ENCODE peak calls at places on chromosome 2, in ten cellular contexts. W is GM23338, R is testis, E is SJSA1, F is aorta, M is astrocyte, C is brain microvascular endothelial cell, Z is heart right ventricle, V is GM23248, L is adrenal gland. O is an unnamed sample.

GRCh38 chr2:157627594-157628281 is 926 bp downstream of the ACVR1C start:
- DNase-seq in E (no peak), W (peak; percentile 49), M (peak; percentile 37), V (peak; percentile 38), L (no peak), R (peak; percentile 33), F (no peak), Z (no peak), C (peak; percentile 2), O (peak; percentile 40)

GRCh38 chr2:234679766-234680687 is 183.1 kb upstream of the ARL4C start:
- DNase-seq in L (peak; percentile 90), Z (peak; percentile 57), C (peak; percentile 81), V (peak; percentile 91), F (peak; percentile 89), E (peak; percentile 92), W (no peak), M (peak; percentile 100), R (no peak), O (peak; percentile 88)

GRCh38 chr2:236376566-236377244 is 112.5 kb upstream of the ASB18 start:
- DNase-seq in Z (no peak), F (no peak), V (no peak), M (no peak), E (peak; percentile 1), C (no peak), R (no peak), L (no peak), W (no peak), O (no peak)

GRCh38 chr2:41199320-41199719 is 747.4 kb upstream of the SLC8A1 start:
- DNase-seq in R (no peak), C (no peak), L (no peak), E (no peak), M (no peak), Z (no peak), V (no peak), W (no peak), F (no peak), O (no peak)

GRCh38 chr2:224869601-224870000 is 153.4 kb upstream of the CCDC195 start:
- DNase-seq in F (no peak), C (peak; percentile 90), R (no peak), E (no peak), W (no peak), M (peak; percentile 90), L (no peak), Z (no peak), V (peak; percentile 90), O (peak; percentile 90)

GRCh38 chr2:181680055-181680936 is at the start of gene NEUROD1:
- DNase-seq in M (no peak), E (no peak), F (no peak), Z (no peak), L (no peak), R (no peak), V (no peak), C (no peak), W (peak; percentile 93), O (no peak)

GRCh38 chr2:195411219-195411687 is 245.8 kb upstream of the SLC39A10 start:
- DNase-seq in W (no peak), R (no peak), L (no peak), Z (no peak), V (peak; percentile 70), E (peak; percentile 56), F (no peak), M (peak; percentile 96), C (peak; percentile 46), O (no peak)

GRCh38 chr2:174176898-174177297 is 71.4 kb downstream of the OLA1 start:
- DNase-seq in W (no peak), F (no peak), L (no peak), E (no peak), C (peak; percentile 13), M (peak; percentile 88), Z (no peak), R (no peak), V (peak; percentile 63), O (no peak)

GRCh38 chr2:199977984-199978415 is 22.6 kb downstream of the MAIP1 start:
- DNase-seq in V (peak; percentile 81), W (no peak), C (peak; percentile 52), F (no peak), R (no peak), L (no peak), Z (no peak), M (peak; percentile 54), E (no peak), O (peak; percentile 74)

GRCh38 chr2:158403237-158403636 is 53.3 kb downstream of the CCDC148 start:
- DNase-seq in F (no peak), C (no peak), M (peak; percentile 10), R (no peak), W (no peak), E (no peak), Z (no peak), L (no peak), V (no peak), O (no peak)

GRCh38 chr2:28420717-28421116 is 28.1 kb downstream of the FOSL2 start:
- DNase-seq in L (no peak), R (no peak), M (no peak), Z (no peak), C (no peak), F (peak; percentile 43), E (no peak), W (no peak), V (no peak), O (no peak)

GRCh38 chr2:152815634-152816257 is 97.3 kb downstream of the ARL6IP6 start:
- DNase-seq in E (no peak), F (no peak), M (peak; percentile 16), V (no peak), C (no peak), R (no peak), W (no peak), Z (no peak), L (no peak), O (no peak)

GRCh38 chr2:137837830-137838229 is 126.4 kb upstream of the HNMT start:
- DNase-seq in F (no peak), R (no peak), Z (no peak), V (no peak), C (no peak), E (no peak), L (no peak), W (no peak), M (no peak), O (no peak)

GRCh38 chr2:8627019-8627691 is 54.7 kb upstream of the ID2 start:
- DNase-seq in M (no peak), C (no peak), R (no peak), E (no peak), Z (no peak), W (no peak), F (no peak), V (no peak), L (no peak), O (no peak)
- H3K4me3 ChIP-seq in M (no peak overlapping the region), C (no peak overlapping the region), R (no peak overlapping the region), E (no peak overlapping the region), Z (no peak overlapping the region), W (no peak overlapping the region), F (no peak overlapping the region), V (no peak overlapping the region), L (no peak overlapping the region), O (no peak overlapping the region)

GRCh38 chr2:153873062-153874048 is 1.6 kb downstream of the GALNT13 start:
- DNase-seq in R (no peak), E (no peak), V (no peak), F (peak; percentile 57), W (peak; percentile 43), L (no peak), Z (no peak), C (no peak), M (no peak), O (no peak)
- H3K36me3 ChIP-seq in R (no peaks in the 10 kb centered on the region), E (no peaks in the 10 kb centered on the region), V (no peaks in the 10 kb centered on the region), F (no peaks in the 10 kb centered on the region), W (no peaks in the 10 kb centered on the region), L (no peaks in the 10 kb centered on the region), Z (no peaks in the 10 kb centered on the region), C (no peaks in the 10 kb centered on the region), M (no peaks in the 10 kb centered on the region), O (no peaks in the 10 kb centered on the region)

DNA sequence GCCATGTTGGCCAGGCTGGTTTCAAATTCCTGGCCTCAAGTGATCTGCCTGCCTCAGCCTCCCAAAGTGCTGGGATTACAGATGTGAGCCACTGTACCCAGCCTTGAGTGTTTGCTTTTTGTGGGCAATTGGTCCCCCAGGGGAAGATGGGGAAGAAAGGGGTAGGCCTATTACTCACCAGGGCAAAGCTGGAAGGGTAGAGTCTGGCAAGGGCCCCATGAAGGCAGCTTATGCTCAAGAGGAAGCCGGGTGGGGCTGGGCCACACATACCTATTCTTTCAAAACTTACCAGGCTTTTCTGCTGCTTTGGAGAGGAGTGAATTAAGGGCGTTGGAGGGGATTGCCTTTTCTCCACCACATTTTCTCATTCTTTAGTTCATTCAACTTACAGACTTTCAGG is 24.5 kb upstream of the CD28 start:
- DNase-seq in R (no peak), W (no peak), C (no peak), V (peak; percentile 73), M (no peak), L (no peak), Z (no peak), F (peak; percentile 78), E (no peak), O (peak; percentile 46)
- H3K4me3 ChIP-seq in R (no peak overlapping the region), W (no peak overlapping the region), C (no peak overlapping the region), V (peak overlapping the region; percentile 14), M (no peak overlapping the region), L (no peak overlapping the region), Z (no peak overlapping the region), F (no peak overlapping the region), E (no peak overlapping the region), O (peak overlapping the region; percentile 55)

GRCh38 chr2:47038656-47039501 is 116.2 kb downstream of the STPG4 start:
- DNase-seq in L (no peak), F (peak; percentile 70), E (no peak), M (no peak), Z (no peak), V (no peak), C (no peak), R (no peak), W (no peak), O (no peak)

GRCh38 chr2:47039913-47040562 is 115.1 kb downstream of the STPG4 start:
- DNase-seq in E (no peak), F (peak; percentile 62), W (no peak), Z (no peak), R (no peak), C (no peak), M (no peak), V (no peak), L (no peak), O (no peak)

GRCh38 chr2:47040662-47041061 is 114.4 kb downstream of the STPG4 start:
- DNase-seq in R (no peak), W (no peak), C (no peak), F (no peak), Z (no peak), V (no peak), M (no peak), L (no peak), E (no peak), O (no peak)

GRCh38 chr2:47041065-47041464 is 114.0 kb downstream of the STPG4 start:
- DNase-seq in F (peak; percentile 70), Z (peak; percentile 71), E (no peak), C (no peak), R (peak; percentile 66), L (no peak), M (no peak), W (no peak), V (no peak), O (no peak)

DNA sequence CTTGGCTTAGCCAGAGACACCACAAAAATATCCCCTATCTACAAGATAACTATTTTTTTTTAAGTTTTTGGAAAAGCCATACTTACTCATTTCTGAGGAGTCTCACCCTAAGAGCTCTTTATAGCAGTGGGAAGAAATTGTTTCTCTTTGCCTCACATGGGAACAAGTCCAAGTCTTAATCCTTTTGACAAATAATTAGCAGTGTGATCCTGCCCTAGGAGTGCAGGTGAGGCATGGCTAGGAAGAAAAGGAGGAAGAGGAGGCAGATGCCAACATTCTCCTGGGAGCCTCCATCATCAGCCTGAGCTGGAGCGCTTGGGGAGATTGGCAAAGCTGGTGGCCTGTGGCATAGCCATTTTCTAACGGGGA is 115.6 kb downstream of the STPG4 start:
- DNase-seq in V (no peak), R (no peak), L (no peak), E (no peak), F (no peak), C (no peak), W (no peak), M (no peak), Z (no peak), O (no peak)
- H3K36me3 ChIP-seq in V (peaks cover 22% of the 10 kb centered on the region), R (no peaks in the 10 kb centered on the region), L (no peaks in the 10 kb centered on the region), E (peaks cover 30% of the 10 kb centered on the region), F (no peaks in the 10 kb centered on the region), C (no peaks in the 10 kb centered on the region), W (no peaks in the 10 kb centered on the region), M (peaks cover 7% of the 10 kb centered on the region), Z (no peaks in the 10 kb centered on the region), O (peaks cover 20% of the 10 kb centered on the region)